ENCODE peak calls at places on chromosomes 6 and 20, in nine cellular contexts. One of them, this sample, is unnamed.

GRCh38 chr6:28980137-28980796 is 24.8 kb downstream of the ZNF311 start:
- DNase-seq in neural crest cell: no peak
- DNase-seq in nephron progenitor cell: no peak
- DNase-seq in B cell: no peak
- DNase-seq in activated CD8-positive, alpha-beta T cell treated with anti-CD3 and anti-CD28 coated beads for 36 hours: no peak
- DNase-seq in neural progenitor cell: no peak
- DNase-seq in IMR-90: no peak
- DNase-seq in PC-9: no peak
- DNase-seq in GM23338: no peak
- DNase-seq in this sample: no peak

GRCh38 chr6:100172322-100172713 is 178.3 kb upstream of the MCHR2 start:
- DNase-seq in neural crest cell: no peak
- DNase-seq in nephron progenitor cell: no peak
- DNase-seq in B cell: no peak
- DNase-seq in activated CD8-positive, alpha-beta T cell treated with anti-CD3 and anti-CD28 coated beads for 36 hours: no peak
- DNase-seq in neural progenitor cell: no peak
- DNase-seq in IMR-90: no peak
- DNase-seq in PC-9: no peak
- DNase-seq in GM23338: peak
- DNase-seq in this sample: no peak

GRCh38 chr6:4610256-4610655 is 165.9 kb upstream of the CDYL start:
- DNase-seq in neural crest cell: no peak
- DNase-seq in nephron progenitor cell: no peak
- DNase-seq in B cell: no peak
- DNase-seq in activated CD8-positive, alpha-beta T cell treated with anti-CD3 and anti-CD28 coated beads for 36 hours: no peak
- DNase-seq in neural progenitor cell: no peak
- DNase-seq in IMR-90: peak
- DNase-seq in PC-9: no peak
- DNase-seq in GM23338: no peak
- DNase-seq in this sample: no peak

GRCh38 chr6:23823421-23823820 is 302.6 kb upstream of the NRSN1 start:
- DNase-seq in neural crest cell: no peak
- DNase-seq in nephron progenitor cell: no peak
- DNase-seq in B cell: no peak
- DNase-seq in activated CD8-positive, alpha-beta T cell treated with anti-CD3 and anti-CD28 coated beads for 36 hours: no peak
- DNase-seq in neural progenitor cell: no peak
- DNase-seq in IMR-90: no peak
- DNase-seq in PC-9: no peak
- DNase-seq in GM23338: no peak
- DNase-seq in this sample: no peak

GRCh38 chr20:37336369-37337207 is 9.4 kb upstream of the SRC start:
- DNase-seq in neural crest cell: no peak
- DNase-seq in nephron progenitor cell: peak
- DNase-seq in B cell: peak
- DNase-seq in activated CD8-positive, alpha-beta T cell treated with anti-CD3 and anti-CD28 coated beads for 36 hours: peak
- DNase-seq in neural progenitor cell: peak
- DNase-seq in IMR-90: peak
- DNase-seq in PC-9: no peak
- DNase-seq in GM23338: peak
- DNase-seq in this sample: peak

GRCh38 chr6:120279706-120280105 is 930.1 kb upstream of the MAN1A1 start:
- DNase-seq in neural crest cell: no peak
- DNase-seq in nephron progenitor cell: peak
- DNase-seq in B cell: no peak
- DNase-seq in activated CD8-positive, alpha-beta T cell treated with anti-CD3 and anti-CD28 coated beads for 36 hours: no peak
- DNase-seq in neural progenitor cell: no peak
- DNase-seq in IMR-90: no peak
- DNase-seq in PC-9: no peak
- DNase-seq in GM23338: no peak
- DNase-seq in this sample: no peak

GRCh38 chr6:34150766-34151165 is 4.9 kb upstream of the GRM4 start:
- DNase-seq in neural crest cell: no peak
- DNase-seq in nephron progenitor cell: no peak
- DNase-seq in B cell: no peak
- DNase-seq in activated CD8-positive, alpha-beta T cell treated with anti-CD3 and anti-CD28 coated beads for 36 hours: no peak
- DNase-seq in neural progenitor cell: peak
- DNase-seq in IMR-90: no peak
- DNase-seq in PC-9: no peak
- DNase-seq in GM23338: no peak
- DNase-seq in this sample: no peak

GRCh38 chr20:4563031-4563430 is 158.7 kb upstream of the PRND start:
- DNase-seq in neural crest cell: no peak
- DNase-seq in nephron progenitor cell: no peak
- DNase-seq in B cell: no peak
- DNase-seq in activated CD8-positive, alpha-beta T cell treated with anti-CD3 and anti-CD28 coated beads for 36 hours: no peak
- DNase-seq in neural progenitor cell: no peak
- DNase-seq in IMR-90: no peak
- DNase-seq in PC-9: no peak
- DNase-seq in GM23338: no peak
- DNase-seq in this sample: no peak

GRCh38 chr6:80537321-80537972 is 431.0 kb downstream of the BCKDHB start:
- DNase-seq in neural crest cell: no peak
- DNase-seq in nephron progenitor cell: no peak
- DNase-seq in B cell: no peak
- DNase-seq in activated CD8-positive, alpha-beta T cell treated with anti-CD3 and anti-CD28 coated beads for 36 hours: no peak
- DNase-seq in neural progenitor cell: no peak
- DNase-seq in IMR-90: peak
- DNase-seq in PC-9: no peak
- DNase-seq in GM23338: no peak
- DNase-seq in this sample: no peak

GRCh38 chr6:95145457-95145856 is 431.9 kb upstream of the MANEA start:
- DNase-seq in neural crest cell: no peak
- DNase-seq in nephron progenitor cell: no peak
- DNase-seq in B cell: no peak
- DNase-seq in activated CD8-positive, alpha-beta T cell treated with anti-CD3 and anti-CD28 coated beads for 36 hours: no peak
- DNase-seq in neural progenitor cell: no peak
- DNase-seq in IMR-90: no peak
- DNase-seq in PC-9: no peak
- DNase-seq in GM23338: no peak
- DNase-seq in this sample: no peak

GRCh38 chr6:157800420-157801237 is 22.4 kb upstream of the SNX9 start:
- DNase-seq in neural crest cell: no peak
- DNase-seq in nephron progenitor cell: no peak
- DNase-seq in B cell: no peak
- DNase-seq in activated CD8-positive, alpha-beta T cell treated with anti-CD3 and anti-CD28 coated beads for 36 hours: peak
- DNase-seq in neural progenitor cell: no peak
- DNase-seq in IMR-90: peak
- DNase-seq in PC-9: no peak
- DNase-seq in GM23338: no peak
- DNase-seq in this sample: no peak

GRCh38 chr6:144314562-144314961 is 29.4 kb downstream of the UTRN start:
- DNase-seq in neural crest cell: no peak
- DNase-seq in nephron progenitor cell: no peak
- DNase-seq in B cell: no peak
- DNase-seq in activated CD8-positive, alpha-beta T cell treated with anti-CD3 and anti-CD28 coated beads for 36 hours: no peak
- DNase-seq in neural progenitor cell: no peak
- DNase-seq in IMR-90: no peak
- DNase-seq in PC-9: no peak
- DNase-seq in GM23338: no peak
- DNase-seq in this sample: no peak

GRCh38 chr20:59001449-59002171 is 5.4 kb downstream of the CTSZ start:
- DNase-seq in neural crest cell: no peak
- DNase-seq in nephron progenitor cell: no peak
- DNase-seq in B cell: no peak
- DNase-seq in activated CD8-positive, alpha-beta T cell treated with anti-CD3 and anti-CD28 coated beads for 36 hours: no peak
- DNase-seq in neural progenitor cell: no peak
- DNase-seq in IMR-90: no peak
- DNase-seq in PC-9: no peak
- DNase-seq in GM23338: no peak
- DNase-seq in this sample: no peak

GRCh38 chr6:111692327-111693164 is 86.9 kb upstream of the TRAF3IP2 start:
- DNase-seq in neural crest cell: no peak
- DNase-seq in nephron progenitor cell: no peak
- DNase-seq in B cell: no peak
- DNase-seq in activated CD8-positive, alpha-beta T cell treated with anti-CD3 and anti-CD28 coated beads for 36 hours: no peak
- DNase-seq in neural progenitor cell: no peak
- DNase-seq in IMR-90: no peak
- DNase-seq in PC-9: no peak
- DNase-seq in GM23338: no peak
- DNase-seq in this sample: no peak

GRCh38 chr6:42007753-42008528 is 42.4 kb upstream of the TAF8 start:
- DNase-seq in neural crest cell: no peak
- DNase-seq in nephron progenitor cell: no peak
- DNase-seq in B cell: peak
- DNase-seq in activated CD8-positive, alpha-beta T cell treated with anti-CD3 and anti-CD28 coated beads for 36 hours: peak
- DNase-seq in neural progenitor cell: no peak
- DNase-seq in IMR-90: no peak
- DNase-seq in PC-9: no peak
- DNase-seq in GM23338: no peak
- DNase-seq in this sample: no peak

GRCh38 chr6:32700391-32701040 is 34.1 kb upstream of the HLA-DQB1 start:
- DNase-seq in neural crest cell: peak
- DNase-seq in nephron progenitor cell: peak
- DNase-seq in B cell: peak
- DNase-seq in activated CD8-positive, alpha-beta T cell treated with anti-CD3 and anti-CD28 coated beads for 36 hours: peak
- DNase-seq in neural progenitor cell: peak
- DNase-seq in IMR-90: peak
- DNase-seq in PC-9: peak
- DNase-seq in GM23338: peak
- DNase-seq in this sample: peak

GRCh38 chr6:75116946-75117345 is 88.9 kb downstream of the COL12A1 start:
- DNase-seq in neural crest cell: no peak
- DNase-seq in nephron progenitor cell: no peak
- DNase-seq in B cell: no peak
- DNase-seq in activated CD8-positive, alpha-beta T cell treated with anti-CD3 and anti-CD28 coated beads for 36 hours: no peak
- DNase-seq in neural progenitor cell: no peak
- DNase-seq in IMR-90: peak
- DNase-seq in PC-9: no peak
- DNase-seq in GM23338: no peak
- DNase-seq in this sample: no peak

GRCh38 chr6:63759605-63760004 is 124.0 kb downstream of the PHF3 start:
- DNase-seq in neural crest cell: no peak
- DNase-seq in nephron progenitor cell: no peak
- DNase-seq in B cell: no peak
- DNase-seq in activated CD8-positive, alpha-beta T cell treated with anti-CD3 and anti-CD28 coated beads for 36 hours: no peak
- DNase-seq in neural progenitor cell: no peak
- DNase-seq in IMR-90: no peak
- DNase-seq in PC-9: no peak
- DNase-seq in GM23338: no peak
- DNase-seq in this sample: no peak

GRCh38 chr6:10424005-10424404 is 9.1 kb upstream of the TFAP2A start:
- DNase-seq in neural crest cell: no peak
- DNase-seq in nephron progenitor cell: no peak
- DNase-seq in B cell: no peak
- DNase-seq in activated CD8-positive, alpha-beta T cell treated with anti-CD3 and anti-CD28 coated beads for 36 hours: no peak
- DNase-seq in neural progenitor cell: no peak
- DNase-seq in IMR-90: no peak
- DNase-seq in PC-9: no peak
- DNase-seq in GM23338: peak
- DNase-seq in this sample: no peak
- TF ChIP-seq CTCF in neural crest cell: peak
- TF ChIP-seq CTCF in nephron progenitor cell: no peak
- TF ChIP-seq CTCF in B cell: no peak
- TF ChIP-seq CTCF in activated CD8-positive, alpha-beta T cell treated with anti-CD3 and anti-CD28 coated beads for 36 hours: no peak
- TF ChIP-seq CTCF in neural progenitor cell: peak
- TF ChIP-seq CTCF in IMR-90: peak
- TF ChIP-seq CTCF in PC-9: no peak
- TF ChIP-seq CTCF in GM23338: peak
- TF ChIP-seq CTCF in this sample: no peak

GRCh38 chr20:30376767-30377658 is 880.5 kb upstream of the DEFB115 start:
- DNase-seq in neural crest cell: no peak
- DNase-seq in nephron progenitor cell: no peak
- DNase-seq in B cell: peak
- DNase-seq in activated CD8-positive, alpha-beta T cell treated with anti-CD3 and anti-CD28 coated beads for 36 hours: peak
- DNase-seq in neural progenitor cell: no peak
- DNase-seq in IMR-90: peak
- DNase-seq in PC-9: peak
- DNase-seq in GM23338: peak
- DNase-seq in this sample: peak
- TF ChIP-seq CTCF in neural crest cell: no peak
- TF ChIP-seq CTCF in nephron progenitor cell: no peak
- TF ChIP-seq CTCF in B cell: peak
- TF ChIP-seq CTCF in activated CD8-positive, alpha-beta T cell treated with anti-CD3 and anti-CD28 coated beads for 36 hours: peak
- TF ChIP-seq CTCF in neural progenitor cell: no peak
- TF ChIP-seq CTCF in IMR-90: peak
- TF ChIP-seq CTCF in PC-9: peak
- TF ChIP-seq CTCF in GM23338: peak
- TF ChIP-seq CTCF in this sample: peak

GRCh38 chr6:160734627-160735026 is 32.6 kb downstream of the PLG start:
- DNase-seq in neural crest cell: no peak
- DNase-seq in nephron progenitor cell: no peak
- DNase-seq in B cell: no peak
- DNase-seq in activated CD8-positive, alpha-beta T cell treated with anti-CD3 and anti-CD28 coated beads for 36 hours: no peak
- DNase-seq in neural progenitor cell: no peak
- DNase-seq in IMR-90: no peak
- DNase-seq in PC-9: no peak
- DNase-seq in GM23338: no peak
- DNase-seq in this sample: no peak

GRCh38 chr6:160735523-160735922 is 33.5 kb downstream of the PLG start:
- DNase-seq in neural crest cell: no peak
- DNase-seq in nephron progenitor cell: no peak
- DNase-seq in B cell: no peak
- DNase-seq in activated CD8-positive, alpha-beta T cell treated with anti-CD3 and anti-CD28 coated beads for 36 hours: no peak
- DNase-seq in neural progenitor cell: no peak
- DNase-seq in IMR-90: no peak
- DNase-seq in PC-9: no peak
- DNase-seq in GM23338: no peak
- DNase-seq in this sample: no peak

GRCh38 chr6:160733045-160733646 is 31.1 kb downstream of the PLG start:
- DNase-seq in neural crest cell: peak
- DNase-seq in nephron progenitor cell: peak
- DNase-seq in B cell: peak
- DNase-seq in activated CD8-positive, alpha-beta T cell treated with anti-CD3 and anti-CD28 coated beads for 36 hours: peak
- DNase-seq in neural progenitor cell: peak
- DNase-seq in IMR-90: peak
- DNase-seq in PC-9: no peak
- DNase-seq in GM23338: peak
- DNase-seq in this sample: peak

GRCh38 chr6:160730911-160731310 is 28.9 kb downstream of the PLG start:
- DNase-seq in neural crest cell: peak
- DNase-seq in nephron progenitor cell: peak
- DNase-seq in B cell: no peak
- DNase-seq in activated CD8-positive, alpha-beta T cell treated with anti-CD3 and anti-CD28 coated beads for 36 hours: peak
- DNase-seq in neural progenitor cell: peak
- DNase-seq in IMR-90: no peak
- DNase-seq in PC-9: no peak
- DNase-seq in GM23338: peak
- DNase-seq in this sample: peak
- TF ChIP-seq CTCF in neural crest cell: peak
- TF ChIP-seq CTCF in nephron progenitor cell: peak
- TF ChIP-seq CTCF in B cell: peak
- TF ChIP-seq CTCF in activated CD8-positive, alpha-beta T cell treated with anti-CD3 and anti-CD28 coated beads for 36 hours: no peak
- TF ChIP-seq CTCF in neural progenitor cell: peak
- TF ChIP-seq CTCF in IMR-90: no peak
- TF ChIP-seq CTCF in PC-9: peak
- TF ChIP-seq CTCF in GM23338: peak
- TF ChIP-seq CTCF in this sample: peak

DNA sequence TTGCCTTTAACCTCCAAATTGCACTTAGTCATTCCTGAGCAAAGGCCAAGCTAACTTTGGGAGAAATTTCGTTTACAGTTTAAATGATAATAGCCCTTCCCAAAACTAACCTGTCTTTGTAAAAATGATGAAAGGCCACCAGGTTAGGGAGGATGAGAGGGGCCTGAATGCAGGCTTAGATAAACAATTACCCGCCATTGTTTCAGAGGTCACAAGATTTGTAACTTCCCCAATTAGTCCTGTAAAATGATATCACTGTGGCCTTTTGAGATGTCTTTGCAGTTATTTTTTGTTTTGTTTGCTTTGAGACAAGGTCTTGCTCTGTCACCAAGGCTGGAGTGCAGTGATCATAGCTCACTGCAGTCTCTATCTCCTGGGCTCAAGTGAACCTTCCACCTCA is 26.3 kb downstream of the GNL1 start:
- DNase-seq in neural crest cell: no peak
- DNase-seq in nephron progenitor cell: no peak
- DNase-seq in B cell: no peak
- DNase-seq in activated CD8-positive, alpha-beta T cell treated with anti-CD3 and anti-CD28 coated beads for 36 hours: no peak
- DNase-seq in neural progenitor cell: no peak
- DNase-seq in IMR-90: no peak
- DNase-seq in PC-9: no peak
- DNase-seq in GM23338: no peak
- DNase-seq in this sample: no peak
- TF ChIP-seq CTCF in neural crest cell: no peak
- TF ChIP-seq CTCF in nephron progenitor cell: no peak
- TF ChIP-seq CTCF in B cell: no peak
- TF ChIP-seq CTCF in activated CD8-positive, alpha-beta T cell treated with anti-CD3 and anti-CD28 coated beads for 36 hours: no peak
- TF ChIP-seq CTCF in neural progenitor cell: no peak
- TF ChIP-seq CTCF in IMR-90: no peak
- TF ChIP-seq CTCF in PC-9: no peak
- TF ChIP-seq CTCF in GM23338: no peak
- TF ChIP-seq CTCF in this sample: no peak

This sample was measured in endothelial cell.